ENCODE peak calls at places on chromosome 10, in five cellular contexts. V, T, S, J and X are unnamed samples.

GRCh38 chr10:43931308-43931930 is 282.7 kb upstream of the ZNF32 start:
- DNase-seq in V (no peak), T (peak), S (no peak), J (no peak), X (no peak)

GRCh38 chr10:97422921-97423420 is 3.0 kb upstream of the PGAM1 start:
- DNase-seq in V (no peak), T (peak), S (no peak), J (peak), X (no peak)

GRCh38 chr10:29530112-29530976 is 104.4 kb downstream of the SVIL start:
- DNase-seq in V (no peak), T (no peak), S (no peak), J (no peak), X (no peak)

GRCh38 chr10:60820093-60820769 is 42.0 kb downstream of the CDK1 start:
- DNase-seq in V (no peak), T (peak), S (peak), J (no peak), X (no peak)

GRCh38 chr10:43978936-43979335 is 330.3 kb upstream of the ZNF32 start:
- DNase-seq in V (no peak), T (no peak), S (no peak), J (no peak), X (no peak)

GRCh38 chr10:69800109-69800508 is 1.6 kb upstream of the COL13A1 start:
- DNase-seq in V (no peak), T (peak), S (peak), J (no peak), X (no peak)

GRCh38 chr10:69828115-69828870 is 26.6 kb downstream of the COL13A1 start:
- DNase-seq in V (no peak), T (no peak), S (no peak), J (no peak), X (no peak)

GRCh38 chr10:115093286-115093775 is at the start of gene ATRNL1:
- DNase-seq in V (no peak), T (no peak), S (peak), J (no peak), X (no peak)

GRCh38 chr10:71582019-71582418 is 137.6 kb downstream of the C10orf105 start:
- DNase-seq in V (no peak), T (peak), S (peak), J (no peak), X (no peak)

GRCh38 chr10:46092523-46093195 is 46.6 kb upstream of the MSMB start:
- DNase-seq in V (no peak), T (no peak), S (no peak), J (no peak), X (peak)

GRCh38 chr10:50279489-50279888 is 28.2 kb upstream of the ASAH2 start:
- DNase-seq in V (no peak), T (no peak), S (peak), J (no peak), X (no peak)

GRCh38 chr10:69074532-69074931 is 13.4 kb upstream of the SRGN start:
- DNase-seq in V (no peak), T (no peak), S (no peak), J (no peak), X (no peak)

GRCh38 chr10:85105614-85106013 is 777.2 kb downstream of the CCSER2 start:
- DNase-seq in V (no peak), T (no peak), S (peak), J (no peak), X (no peak)

GRCh38 chr10:24971374-24971773 is 19.0 kb upstream of the PRTFDC1 start:
- DNase-seq in V (no peak), T (no peak), S (no peak), J (no peak), X (no peak)

GRCh38 chr10:27865221-27865635 is 119.6 kb upstream of the MKX start:
- DNase-seq in V (no peak), T (peak), S (no peak), J (no peak), X (no peak)

GRCh38 chr10:29078919-29079318 is 210.0 kb upstream of the LYZL1 start:
- DNase-seq in V (no peak), T (no peak), S (peak), J (no peak), X (no peak)

GRCh38 chr10:79139124-79139835 is 70.5 kb downstream of the ZMIZ1 start:
- DNase-seq in V (no peak), T (peak), S (no peak), J (no peak), X (no peak)

GRCh38 chr10:24721254-24722106 is 2.2 kb downstream of the ARHGAP21 start:
- DNase-seq in V (no peak), T (peak), S (peak), J (no peak), X (no peak)

GRCh38 chr10:70198696-70199466 is 28.6 kb upstream of the SAR1A start:
- DNase-seq in V (no peak), T (peak), S (peak), J (no peak), X (no peak)

GRCh38 chr10:72318383-72319262 is 36.1 kb downstream of the DNAJB12 start:
- DNase-seq in V (no peak), T (no peak), S (no peak), J (no peak), X (no peak)

GRCh38 chr10:91613411-91614253 is 19.2 kb downstream of the PPP1R3C start:
- DNase-seq in V (no peak), T (peak), S (no peak), J (no peak), X (no peak)

GRCh38 chr10:47403401-47404318 is 19.6 kb upstream of the ZNF488 start:
- DNase-seq in V (no peak), T (peak), S (no peak), J (no peak), X (no peak)

GRCh38 chr10:70874061-70874460 is 14.3 kb downstream of the PCBD1 start:
- DNase-seq in V (no peak), T (no peak), S (no peak), J (no peak), X (no peak)

GRCh38 chr10:29482591-29483421 is 152.0 kb downstream of the SVIL start:
- DNase-seq in V (no peak), T (peak), S (peak), J (no peak), X (no peak)

GRCh38 chr10:35505241-35505873 is 99.8 kb upstream of the GJD4 start:
- DNase-seq in V (no peak), T (no peak), S (no peak), J (no peak), X (no peak)

GRCh38 chr10:29955308-29955935 is 104.0 kb downstream of the JCAD start:
- DNase-seq in V (no peak), T (peak), S (peak), J (no peak), X (no peak)

GRCh38 chr10:24944512-24945255 is 7.7 kb downstream of the PRTFDC1 start:
- DNase-seq in V (no peak), T (peak), S (no peak), J (no peak), X (no peak)